ENCODE peak calls at places on chromosomes 12 and 14, in four cellular contexts. J is K562, P is WTC11, Z is HepG2. U is an unnamed sample.

GRCh38 chr12:114741940-114742339 is 58.0 kb upstream of the TBX3 start:
- DNase-seq in Z (no peak), P (no peak), J (no peak), U (no peak)

GRCh38 chr12:64102339-64102738 is 119.8 kb downstream of the KICS2 start:
- DNase-seq in Z (no peak), P (no peak), J (no peak), U (no peak)

GRCh38 chr12:65106948-65107347 is 14.2 kb downstream of the WIF1 start:
- DNase-seq in Z (no peak), J (no peak), P (no peak), U (no peak)

GRCh38 chr12:129902371-129903091 is 1.3 kb downstream of the TMEM132D start:
- DNase-seq in J (no peak), P (no peak), Z (no peak), U (no peak)

GRCh38 chr12:110670161-110670701 is 18.7 kb downstream of the HVCN1 start:
- DNase-seq in P (no peak), Z (no peak), J (no peak), U (peak; percentile 95)

GRCh38 chr12:55067701-55068100 is 47.9 kb downstream of the NEUROD4 start:
- DNase-seq in Z (no peak), P (no peak), J (no peak), U (no peak)

GRCh38 chr14:71388862-71389261 is 481.6 kb downstream of the PCNX1 start:
- DNase-seq in Z (no peak), P (no peak), J (no peak), U (no peak)

GRCh38 chr14:89750206-89750867 is 204.2 kb downstream of the EFCAB11 start:
- DNase-seq in J (no peak), P (no peak), Z (no peak), U (no peak)

GRCh38 chr14:102508410-102508773 is 1.2 kb downstream of the ANKRD9 start:
- DNase-seq in Z (peak; percentile 59), P (no peak), J (peak; percentile 69), U (no peak)

GRCh38 chr12:24152270-24152669 is 202.8 kb upstream of the SOX5 start:
- DNase-seq in P (no peak), J (no peak), Z (no peak), U (no peak)

GRCh38 chr12:70849265-70849960 is 71.1 kb downstream of the PTPRR start:
- DNase-seq in J (peak; percentile 8), Z (peak; percentile 2), P (no peak), U (no peak)

GRCh38 chr14:65243766-65244442 is 141.6 kb upstream of the MAX start:
- DNase-seq in Z (peak; percentile 78), J (no peak), P (no peak), U (no peak)

GRCh38 chr14:77076118-77076631 is 21.9 kb upstream of the CIPC start:
- DNase-seq in P (no peak), Z (peak; percentile 19), J (no peak), U (no peak)

GRCh38 chr14:22564463-22564862 is 24.6 kb downstream of the DAD1 start:
- DNase-seq in J (no peak), P (no peak), Z (no peak), U (no peak)

GRCh38 chr12:119942386-119942785 is 46.6 kb upstream of the BICDL1 start:
- DNase-seq in P (no peak), Z (no peak), J (no peak), U (no peak)

GRCh38 chr14:26319139-26319864 is 278.5 kb downstream of the NOVA1 start:
- DNase-seq in Z (no peak), P (no peak), J (no peak), U (no peak)

GRCh38 chr12:64120568-64120967 is 101.5 kb downstream of the KICS2 start:
- DNase-seq in Z (no peak), J (no peak), P (no peak), U (no peak)

GRCh38 chr12:49644620-49644994 is 21.2 kb downstream of the PRPF40B start:
- DNase-seq in J (peak; percentile 89), P (peak; percentile 80), Z (peak; percentile 49), U (peak; percentile 27)

GRCh38 chr12:19836056-19836455 is 396.8 kb downstream of the AEBP2 start:
- DNase-seq in Z (no peak), P (no peak), J (no peak), U (no peak)

GRCh38 chr14:104827173-104828055 is 26.5 kb downstream of the ZBTB42 start:
- DNase-seq in J (peak; percentile 69), P (peak; percentile 93), Z (peak; percentile 76), U (no peak)

GRCh38 chr14:103684871-103685270 is 30.4 kb downstream of the XRCC3 start:
- DNase-seq in P (no peak), Z (no peak), J (no peak), U (no peak)

GRCh38 chr12:113208041-113208934 is 13.0 kb upstream of the TPCN1 start:
- DNase-seq in P (no peak), J (no peak), Z (no peak), U (peak; percentile 99)

GRCh38 chr12:54412786-54413185 is 6.3 kb downstream of the ITGA5 start:
- DNase-seq in J (no peak), P (no peak), Z (no peak), U (no peak)

GRCh38 chr12:107091989-107092641 is 1.2 kb downstream of the CRY1 start:
- DNase-seq in Z (peak; percentile 86), P (no peak), J (peak; percentile 38), U (peak; percentile 21)

GRCh38 chr12:91657016-91657415 is 474.4 kb upstream of the DCN start:
- DNase-seq in J (no peak), P (no peak), Z (no peak), U (no peak)

GRCh38 chr14:66508846-66509621 is 1.1 kb downstream of the GPHN start:
- DNase-seq in Z (no peak), J (peak; percentile 17), P (peak; percentile 44), U (peak; percentile 55)

GRCh38 chr14:80844872-80845271 is 96.7 kb downstream of the CEP128 start:
- DNase-seq in Z (no peak), J (no peak), P (no peak), U (no peak)

GRCh38 chr14:72476657-72477499 is 417.0 kb downstream of the DPF3 start:
- DNase-seq in J (no peak), P (no peak), Z (no peak), U (peak; percentile 100)

GRCh38 chr14:73168274-73168673 is 32.0 kb downstream of the PSEN1 start:
- DNase-seq in Z (no peak), J (no peak), P (no peak), U (no peak)

GRCh38 chr14:59454131-59454530 is 11.0 kb downstream of the GPR135 start:
- DNase-seq in Z (no peak), P (no peak), J (no peak), U (no peak)

GRCh38 chr12:49358548-49359141 is 8.6 kb upstream of the SPATS2 start:
- DNase-seq in P (peak; percentile 67), Z (peak; percentile 72), J (peak; percentile 69), U (no peak)

GRCh38 chr14:59679872-59680271 is 103.3 kb upstream of the CCDC175 start:
- DNase-seq in P (no peak), Z (no peak), J (no peak), U (no peak)

GRCh38 chr12:10214877-10215267 is 2.2 kb downstream of the GABARAPL1 start:
- DNase-seq in P (no peak), J (no peak), Z (no peak), U (no peak)

GRCh38 chr14:103854017-103854808 is 6.8 kb upstream of the PPP1R13B start:
- DNase-seq in P (no peak), J (no peak), Z (no peak), U (no peak)

GRCh38 chr14:105442834-105443233 is 23.2 kb downstream of the MTA1 start:
- DNase-seq in J (no peak), Z (no peak), P (no peak), U (no peak)

GRCh38 chr12:125340791-125341190 is 275.6 kb downstream of the AACS start:
- DNase-seq in P (no peak), J (no peak), Z (peak; percentile 3), U (no peak)

DNA sequence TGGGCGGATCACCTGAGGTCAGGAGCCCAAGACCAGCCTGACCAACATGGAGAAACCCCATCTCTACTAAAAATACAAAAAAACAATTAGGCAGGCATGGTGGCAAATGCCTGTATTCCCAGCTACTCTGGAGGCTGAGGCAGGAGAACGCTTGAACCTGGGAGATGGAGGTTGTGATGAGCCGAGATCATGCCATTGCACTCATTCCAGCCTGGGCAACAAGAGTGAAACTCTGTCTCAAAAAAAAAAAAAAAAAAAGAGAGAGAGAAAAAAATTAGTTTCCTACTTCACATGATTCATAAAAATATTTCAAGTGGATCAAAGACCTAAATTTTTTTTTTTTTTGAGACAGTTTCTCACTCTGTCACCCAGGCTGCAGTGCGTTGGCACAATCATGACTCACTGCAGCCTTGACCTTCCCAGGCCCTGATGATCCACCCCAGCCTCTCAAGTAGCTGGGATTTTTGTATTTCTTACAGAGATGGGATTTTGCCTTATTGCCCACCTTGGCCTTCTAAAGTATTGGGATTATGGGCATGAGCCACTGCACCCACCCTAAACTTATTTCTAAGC is 24.9 kb downstream of the FCF1 start:
- DNase-seq in Z (no peak), P (no peak), J (no peak), U (no peak)
- TF ChIP-seq TCF7 in Z (no peak), P (no peak), J (no peak), U (no peak)

GRCh38 chr12:12734561-12735071 is 17.4 kb downstream of the CDKN1B start:
- DNase-seq in Z (no peak), J (no peak), P (no peak), U (no peak)

GRCh38 chr12:12731178-12731577 is 14.0 kb downstream of the CDKN1B start:
- DNase-seq in P (no peak), J (no peak), Z (no peak), U (no peak)

GRCh38 chr12:12733118-12733517 is 15.9 kb downstream of the CDKN1B start:
- DNase-seq in Z (no peak), P (no peak), J (no peak), U (no peak)

GRCh38 chr12:12734054-12734453 is 16.9 kb downstream of the CDKN1B start:
- DNase-seq in Z (no peak), P (no peak), J (no peak), U (no peak)

GRCh38 chr12:12731785-12732184 is 14.6 kb downstream of the CDKN1B start:
- DNase-seq in Z (no peak), J (no peak), P (no peak), U (no peak)
- TF ChIP-seq TCF7 in Z (no peak), J (no peak), P (no peak), U (no peak)

DNA sequence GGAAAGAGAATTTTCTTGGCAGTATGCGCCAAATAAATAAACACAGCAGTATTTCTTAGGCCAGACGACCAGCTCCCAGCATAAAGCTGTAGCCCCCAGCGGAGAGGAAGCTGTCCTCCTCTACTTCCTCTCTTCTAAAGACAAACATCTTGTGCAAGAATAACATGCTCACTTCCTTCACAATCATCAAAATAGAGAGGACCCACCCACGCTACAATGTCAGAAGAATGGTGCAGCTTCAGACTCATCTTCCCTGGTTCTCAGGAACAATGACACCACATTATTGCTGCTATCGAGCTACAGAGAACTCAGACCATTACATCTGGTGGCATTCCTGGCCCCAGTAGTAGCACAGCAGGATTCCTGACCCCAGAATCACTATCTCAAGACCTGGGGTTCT is 16.6 kb upstream of the VWF start:
- DNase-seq in J (no peak), P (no peak), Z (no peak), U (no peak)
- TF ChIP-seq TCF7 in J (no peak), P (no peak), Z (no peak), U (no peak)

GRCh38 chr12:46439793-46440511 is 67.4 kb upstream of the SLC38A2 start:
- DNase-seq in P (no peak), Z (no peak), J (peak; percentile 16), U (no peak)
- TF ChIP-seq TCF7 in P (no peak), Z (no peak), J (no peak), U (no peak)

GRCh38 chr14:101237241-101237616 is 324.1 kb upstream of the DIO3 start:
- DNase-seq in P (no peak), J (no peak), Z (no peak), U (no peak)
- TF ChIP-seq TCF7 in P (no peak), J (no peak), Z (no peak), U (no peak)

U was measured in GM12878.